ENCODE peak calls at places on chromosome 18, in five cellular contexts. D, Y, F, U and R are unnamed samples.
A peak's percentile ranks its signal among the peaks of the same experiment; 100 is the strongest.

GRCh38 chr18:77061946-77062517 is 70.6 kb downstream of the MBP start:
- DNase-seq in F (peak; percentile 87), U (no peak), Y (peak; percentile 67), D (no peak), R (peak; percentile 88)

GRCh38 chr18:1408331-1408835 is 503.7 kb downstream of the ADCYAP1 start:
- DNase-seq in F (no peak), Y (no peak), U (no peak), D (no peak), R (no peak)

GRCh38 chr18:69808399-69808798 is 139.3 kb downstream of the CD226 start:
- DNase-seq in D (no peak), U (no peak), F (no peak), Y (no peak), R (no peak)

GRCh38 chr18:27887711-27888495 is 289.0 kb downstream of the CDH2 start:
- DNase-seq in U (no peak), Y (no peak), F (no peak), D (no peak), R (peak; percentile 26)

GRCh38 chr18:44245026-44245425 is 435.7 kb upstream of the SETBP1 start:
- DNase-seq in U (no peak), D (no peak), Y (no peak), F (no peak), R (no peak)

GRCh38 chr18:57243624-57244179 is 96.8 kb downstream of the BOD1L2 start:
- DNase-seq in D (no peak), U (no peak), F (no peak), Y (no peak), R (no peak)

GRCh38 chr18:75172299-75173124 is 36.4 kb downstream of the PTGR3 start:
- DNase-seq in D (no peak), U (no peak), F (no peak), Y (no peak), R (no peak)

GRCh38 chr18:22900558-22901183 is 32.5 kb upstream of the RBBP8 start:
- DNase-seq in U (no peak), F (no peak), Y (no peak), D (no peak), R (no peak)

GRCh38 chr18:7300971-7301553 is 70.2 kb downstream of the LRRC30 start:
- DNase-seq in D (no peak), U (no peak), Y (no peak), F (no peak), R (no peak)

GRCh38 chr18:33761363-33761762 is 183.3 kb downstream of the ASXL3 start:
- DNase-seq in U (no peak), F (peak; percentile 40), D (peak; percentile 4), Y (no peak), R (peak; percentile 55)

GRCh38 chr18:10142056-10142455 is 228.2 kb downstream of the VAPA start:
- DNase-seq in D (no peak), Y (no peak), F (no peak), U (no peak), R (no peak)

GRCh38 chr18:79934311-79935097 is 16.9 kb downstream of the SLC66A2 start:
- DNase-seq in U (no peak), Y (peak; percentile 48), F (no peak), D (no peak), R (no peak)

GRCh38 chr18:60905699-60906098 is 427.5 kb upstream of the CDH20 start:
- DNase-seq in D (no peak), F (no peak), U (no peak), Y (no peak), R (no peak)

GRCh38 chr18:79884296-79884962 is 67.0 kb downstream of the SLC66A2 start:
- DNase-seq in Y (peak; percentile 36), D (no peak), F (no peak), U (no peak), R (no peak)

GRCh38 chr18:30439174-30439573 is 603.4 kb downstream of the DSC3 start:
- DNase-seq in Y (no peak), U (no peak), F (no peak), D (no peak), R (no peak)
- H3K4me3 ChIP-seq in Y (no peak overlapping the region), U (no peak overlapping the region), F (no peak overlapping the region), D (no peak overlapping the region), R (no peak overlapping the region)

GRCh38 chr18:58895385-58895784 is 30.7 kb downstream of the ZNF532 start:
- DNase-seq in F (no peak), D (no peak), U (no peak), Y (no peak), R (no peak)

GRCh38 chr18:58892536-58892935 is 27.9 kb downstream of the ZNF532 start:
- DNase-seq in Y (no peak), D (no peak), F (no peak), U (no peak), R (no peak)

GRCh38 chr18:58894937-58895336 is 30.3 kb downstream of the ZNF532 start:
- DNase-seq in D (no peak), F (no peak), Y (no peak), U (no peak), R (no peak)

GRCh38 chr18:58893388-58894099 is 28.9 kb downstream of the ZNF532 start:
- DNase-seq in F (no peak), D (no peak), Y (no peak), U (no peak), R (no peak)

GRCh38 chr18:58891753-58892152 is 27.1 kb downstream of the ZNF532 start:
- DNase-seq in U (no peak), D (no peak), F (no peak), Y (no peak), R (peak; percentile 33)
- H3K4me3 ChIP-seq in U (peak overlapping the region; percentile 19), D (no peak overlapping the region), F (no peak overlapping the region), Y (peak overlapping the region; percentile 17), R (no peak overlapping the region)

DNA sequence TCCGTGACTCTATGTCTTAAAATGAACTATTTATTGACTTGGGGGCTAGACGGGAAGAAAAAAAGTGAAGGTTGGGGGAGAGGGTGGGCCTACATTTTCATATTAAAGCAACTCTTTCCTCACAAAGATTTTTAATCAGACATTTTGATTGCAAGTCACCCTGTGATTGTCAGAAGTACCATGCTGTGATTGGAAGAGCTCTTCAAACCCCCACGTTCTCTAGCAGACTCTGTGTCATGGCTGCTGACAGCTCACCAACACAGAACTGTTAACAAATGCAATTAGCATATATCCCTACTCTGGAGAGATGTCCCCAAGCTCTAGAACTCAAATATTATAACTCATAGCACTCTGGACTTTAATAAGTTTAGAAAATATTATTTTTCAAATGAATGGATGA is 428.4 kb upstream of the DCC start:
- DNase-seq in D (no peak), Y (no peak), F (no peak), U (no peak), R (no peak)
- H3K4me3 ChIP-seq in D (no peak overlapping the region), Y (no peak overlapping the region), F (no peak overlapping the region), U (no peak overlapping the region), R (no peak overlapping the region)

DNA sequence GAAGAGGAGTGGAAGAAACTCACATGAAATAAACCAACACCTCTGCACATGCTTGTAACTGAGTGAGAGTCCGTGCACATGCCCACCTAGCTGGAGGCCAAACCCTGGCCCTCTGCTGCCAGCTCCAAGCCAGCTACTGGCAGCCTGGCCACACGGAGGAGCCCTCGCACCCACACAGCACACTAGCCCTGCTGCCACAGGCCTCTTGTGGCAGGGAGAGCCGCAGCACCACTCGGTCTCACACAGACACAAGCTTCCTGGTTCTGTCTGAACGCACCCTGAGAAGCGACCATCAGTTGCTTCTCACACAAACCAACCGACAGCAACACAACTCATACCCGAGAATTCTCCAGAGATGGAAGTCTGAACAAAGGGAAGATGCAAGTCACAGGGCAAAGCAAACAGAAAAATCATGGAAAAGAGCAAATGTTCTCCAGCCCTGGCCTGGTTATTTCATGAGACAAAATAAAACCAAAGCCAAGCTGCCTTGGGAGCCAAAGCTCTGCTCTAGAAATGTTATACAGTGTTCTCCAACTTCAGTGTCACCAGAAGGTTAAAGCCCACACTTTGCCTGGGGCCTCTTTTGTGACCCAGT is 65.1 kb downstream of the FBXO15 start:
- DNase-seq in U (no peak), D (peak; percentile 74), F (peak; percentile 70), Y (no peak), R (peak; percentile 57)
- H3K4me3 ChIP-seq in U (no peak overlapping the region), D (no peak overlapping the region), F (no peak overlapping the region), Y (no peak overlapping the region), R (no peak overlapping the region)

DNA sequence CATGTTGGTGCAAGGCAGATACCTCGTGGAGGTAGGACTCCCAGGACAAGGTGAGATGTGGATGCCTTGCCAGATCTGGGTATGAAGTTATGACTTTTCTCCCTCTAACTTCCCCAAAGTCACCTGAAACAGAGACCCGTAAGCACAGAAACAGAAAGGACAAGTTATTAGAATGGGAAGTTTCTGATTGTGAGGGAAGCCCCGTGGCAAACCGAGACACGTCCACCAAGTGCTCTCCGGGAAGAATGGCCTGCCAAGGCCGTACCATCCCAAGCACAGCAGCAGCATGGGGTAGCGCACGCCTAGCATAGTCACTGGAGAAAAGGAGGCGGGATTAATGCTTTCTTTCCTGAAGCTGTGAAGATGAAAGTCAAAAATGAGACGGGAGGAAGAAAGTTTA is 110.6 kb downstream of the ZNF532 start:
- DNase-seq in Y (no peak), F (no peak), D (no peak), U (no peak), R (no peak)
- H3K4me3 ChIP-seq in Y (no peak overlapping the region), F (no peak overlapping the region), D (no peak overlapping the region), U (no peak overlapping the region), R (no peak overlapping the region)

DNA sequence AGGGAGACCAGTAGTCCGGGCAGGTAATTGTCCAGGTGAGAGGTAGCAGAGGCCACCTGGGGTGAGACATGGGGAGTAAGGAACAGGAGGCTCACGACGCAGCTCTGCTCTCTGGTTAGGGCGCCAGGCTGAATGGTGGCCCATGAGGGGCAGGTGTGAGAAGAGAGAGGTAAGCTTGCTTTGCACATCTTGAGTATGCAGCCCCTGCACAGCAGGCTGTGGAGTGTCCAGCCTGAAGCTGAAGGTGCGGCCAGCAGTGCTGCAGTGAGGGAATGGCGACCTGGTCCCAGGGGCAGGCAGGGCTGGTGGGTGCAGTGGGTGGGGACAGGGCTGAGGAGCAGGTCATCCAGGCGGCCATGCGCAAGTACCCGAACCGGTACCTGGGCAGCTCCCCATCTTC is 15.7 kb downstream of the PRELID3A start:
- DNase-seq in F (no peak), U (no peak), D (no peak), Y (no peak), R (no peak)
- H3K4me3 ChIP-seq in F (no peak overlapping the region), U (no peak overlapping the region), D (no peak overlapping the region), Y (no peak overlapping the region), R (no peak overlapping the region)

GRCh38 chr18:21826641-21827302 is 86.2 kb downstream of the MIB1 start:
- DNase-seq in Y (no peak), F (peak; percentile 4), U (no peak), D (no peak), R (no peak)
- H3K4me3 ChIP-seq in Y (no peak overlapping the region), F (no peak overlapping the region), U (no peak overlapping the region), D (no peak overlapping the region), R (no peak overlapping the region)